ENCODE peak calls at places on chromosomes 1 and 21, in seven cellular contexts. M, N, S, R, B, A and D are unnamed samples.

GRCh38 chr1:55061000-55061705 is 21.8 kb downstream of the PCSK9 start:
- DNase-seq in M (no peak), N (no peak), S (no peak), R (no peak), B (no peak), A (no peak), D (no peak)

GRCh38 chr1:59494145-59494824 is 197.4 kb downstream of the FGGY start:
- DNase-seq in M (no peak), N (no peak), S (no peak), R (no peak), B (no peak), A (no peak), D (no peak)

GRCh38 chr1:48876221-48876785 is 99.6 kb upstream of the BEND5 start:
- DNase-seq in M (no peak), N (no peak), S (no peak), R (no peak), B (no peak), A (no peak), D (no peak)

GRCh38 chr1:118963138-118963455 is 25.0 kb downstream of the TBX15 start:
- DNase-seq in M (no peak), N (no peak), S (no peak), R (no peak), B (no peak), A (no peak), D (no peak)

GRCh38 chr1:29658688-29659087 is 422.4 kb downstream of the PTPRU start:
- DNase-seq in M (no peak), N (no peak), S (no peak), R (no peak), B (no peak), A (no peak), D (no peak)

GRCh38 chr1:200302893-200303250 is 107.0 kb downstream of the ZNF281 start:
- DNase-seq in M (no peak), N (no peak), S (no peak), R (no peak), B (no peak), A (no peak), D (no peak)

GRCh38 chr1:42777860-42778259 is 6.9 kb upstream of the TMEM269 start:
- DNase-seq in M (no peak), N (no peak), S (peak), R (no peak), B (no peak), A (no peak), D (no peak)

GRCh38 chr1:117093870-117094621 is 27.5 kb downstream of the TRIM45 start:
- DNase-seq in M (no peak), N (no peak), S (no peak), R (peak), B (no peak), A (no peak), D (no peak)

GRCh38 chr1:221040716-221041275 is 161.6 kb downstream of the HLX start:
- DNase-seq in M (no peak), N (no peak), S (no peak), R (no peak), B (no peak), A (no peak), D (no peak)

GRCh38 chr21:36976882-36977651 is 10.6 kb upstream of the HLCS start:
- DNase-seq in M (peak), N (no peak), S (no peak), R (peak), B (no peak), A (peak), D (peak)

GRCh38 chr1:225974454-225974853 is 24.7 kb downstream of the SDE2 start:
- DNase-seq in M (no peak), N (no peak), S (no peak), R (no peak), B (no peak), A (no peak), D (no peak)

GRCh38 chr1:37143818-37144217 is 109.5 kb upstream of the GRIK3 start:
- DNase-seq in M (no peak), N (no peak), S (no peak), R (no peak), B (no peak), A (no peak), D (no peak)

GRCh38 chr1:63799324-63799723 is 25.5 kb downstream of the ROR1 start:
- DNase-seq in M (no peak), N (no peak), S (no peak), R (peak), B (no peak), A (no peak), D (no peak)

GRCh38 chr1:177959793-177960515 is 9.9 kb downstream of the SEC16B start:
- DNase-seq in M (no peak), N (no peak), S (no peak), R (no peak), B (no peak), A (no peak), D (no peak)

GRCh38 chr1:219544163-219544846 is 68.6 kb downstream of the ZC3H11B start:
- DNase-seq in M (no peak), N (no peak), S (no peak), R (no peak), B (no peak), A (no peak), D (no peak)

GRCh38 chr1:65104854-65105540 is 43.0 kb upstream of the AK4 start:
- DNase-seq in M (no peak), N (no peak), S (no peak), R (no peak), B (no peak), A (no peak), D (no peak)

GRCh38 chr1:235920596-235921375 is 54.1 kb upstream of the LYST start:
- DNase-seq in M (no peak), N (no peak), S (no peak), R (no peak), B (no peak), A (no peak), D (no peak)